ENCODE peak calls at places on chromosomes 7 and 10, in four cellular contexts. Y is natural killer cell; J is SW480; N is activated T-cell treated with anti-CD3 and anti-CD28 coated beads, Interleukin-2, amount 50 U/mL, for 4 hours. D is an unnamed sample.

GRCh38 chr7:111364413-111364812 is 197.9 kb downstream of the IMMP2L start:
- DNase-seq in Y (no peak), J (no peak), N (no peak), D (no peak)

GRCh38 chr7:147497246-147497645 is 1093.3 kb upstream of the C7orf33 start:
- DNase-seq in Y (no peak), J (no peak), N (no peak), D (no peak)

GRCh38 chr10:11756766-11757315 is 14.7 kb downstream of the ECHDC3 start:
- DNase-seq in Y (no peak), J (no peak), N (no peak), D (no peak)

GRCh38 chr7:54783952-54784351 is 24.9 kb upstream of the SEC61G start:
- DNase-seq in Y (no peak), J (no peak), N (no peak), D (no peak)

GRCh38 chr7:80823066-80823465 is 95.8 kb downstream of the SEMA3C start:
- DNase-seq in Y (no peak), J (no peak), N (no peak), D (no peak)

GRCh38 chr7:12866237-12866636 is 178.8 kb downstream of the ARL4A start:
- DNase-seq in Y (no peak), J (no peak), N (no peak), D (no peak)

GRCh38 chr7:148819697-148820332 is 64.3 kb downstream of the EZH2 start:
- DNase-seq in Y (no peak), J (no peak), N (no peak), D (no peak)

GRCh38 chr7:38753347-38753746 is 122.2 kb upstream of the AMPH start:
- DNase-seq in Y (no peak), J (no peak), N (no peak), D (no peak)

GRCh38 chr10:131425752-131426529 is 114.4 kb upstream of the TCERG1L start:
- DNase-seq in Y (no peak), J (no peak), N (no peak), D (no peak)